ENCODE peak calls at places on chromosomes 16 and 17, in five cellular contexts. One of them, this sample, is unnamed.

GRCh38 chr17:68006797-68007196 is 10.5 kb upstream of the C17orf58 start:
- DNase-seq in activated T-cell treated with anti-CD3 and anti-CD28 coated beads for 1 hour: no peak
- DNase-seq in dorsolateral prefrontal cortex: no peak
- DNase-seq in lower lobe of right lung: peak
- DNase-seq in activated B cell treated with CpG ODN at 0.5 μM for 24 hours: no peak
- DNase-seq in this sample: no peak

GRCh38 chr16:79599256-79599836 is 1.2 kb downstream of the MAF start:
- DNase-seq in dorsolateral prefrontal cortex: no peak
- DNase-seq in activated B cell treated with CpG ODN at 0.5 μM for 24 hours: peak
- DNase-seq in activated T-cell treated with anti-CD3 and anti-CD28 coated beads for 1 hour: no peak
- DNase-seq in lower lobe of right lung: no peak
- DNase-seq in this sample: peak

GRCh38 chr17:57670769-57671545 is 74.1 kb downstream of the CCDC182 start:
- DNase-seq in activated B cell treated with CpG ODN at 0.5 μM for 24 hours: no peak
- DNase-seq in dorsolateral prefrontal cortex: no peak
- DNase-seq in lower lobe of right lung: no peak
- DNase-seq in activated T-cell treated with anti-CD3 and anti-CD28 coated beads for 1 hour: no peak
- DNase-seq in this sample: no peak

GRCh38 chr17:2954898-2955445 is 108.4 kb downstream of the OR1D5 start:
- DNase-seq in dorsolateral prefrontal cortex: no peak
- DNase-seq in activated T-cell treated with anti-CD3 and anti-CD28 coated beads for 1 hour: no peak
- DNase-seq in activated B cell treated with CpG ODN at 0.5 μM for 24 hours: no peak
- DNase-seq in lower lobe of right lung: no peak
- DNase-seq in this sample: no peak

GRCh38 chr17:29247219-29247618 is 560 bp downstream of the CRYBA1 start:
- DNase-seq in lower lobe of right lung: no peak
- DNase-seq in dorsolateral prefrontal cortex: no peak
- DNase-seq in activated B cell treated with CpG ODN at 0.5 μM for 24 hours: no peak
- DNase-seq in activated T-cell treated with anti-CD3 and anti-CD28 coated beads for 1 hour: no peak
- DNase-seq in this sample: no peak

GRCh38 chr17:82664701-82665182 is 16.5 kb upstream of the WDR45B start:
- DNase-seq in activated T-cell treated with anti-CD3 and anti-CD28 coated beads for 1 hour: no peak
- DNase-seq in activated B cell treated with CpG ODN at 0.5 μM for 24 hours: no peak
- DNase-seq in lower lobe of right lung: peak
- DNase-seq in dorsolateral prefrontal cortex: peak
- DNase-seq in this sample: no peak

GRCh38 chr17:31469959-31470358 is 78.5 kb downstream of the RAB11FIP4 start:
- DNase-seq in activated T-cell treated with anti-CD3 and anti-CD28 coated beads for 1 hour: no peak
- DNase-seq in lower lobe of right lung: no peak
- DNase-seq in activated B cell treated with CpG ODN at 0.5 μM for 24 hours: no peak
- DNase-seq in dorsolateral prefrontal cortex: no peak
- DNase-seq in this sample: no peak

GRCh38 chr16:49282690-49283375 is 1.2 kb upstream of the CBLN1 start:
- DNase-seq in activated T-cell treated with anti-CD3 and anti-CD28 coated beads for 1 hour: no peak
- DNase-seq in dorsolateral prefrontal cortex: peak
- DNase-seq in activated B cell treated with CpG ODN at 0.5 μM for 24 hours: no peak
- DNase-seq in lower lobe of right lung: no peak
- DNase-seq in this sample: no peak

GRCh38 chr16:71627631-71628236 is 1.8 kb downstream of the MARVELD3 start:
- DNase-seq in activated B cell treated with CpG ODN at 0.5 μM for 24 hours: no peak
- DNase-seq in activated T-cell treated with anti-CD3 and anti-CD28 coated beads for 1 hour: no peak
- DNase-seq in dorsolateral prefrontal cortex: no peak
- DNase-seq in lower lobe of right lung: no peak
- DNase-seq in this sample: no peak

GRCh38 chr16:69072640-69072974 is 32.8 kb upstream of the HAS3 start:
- DNase-seq in activated B cell treated with CpG ODN at 0.5 μM for 24 hours: no peak
- DNase-seq in lower lobe of right lung: no peak
- DNase-seq in activated T-cell treated with anti-CD3 and anti-CD28 coated beads for 1 hour: no peak
- DNase-seq in dorsolateral prefrontal cortex: no peak
- DNase-seq in this sample: no peak

GRCh38 chr17:38325221-38325851 is 18.4 kb downstream of the GPR179 start:
- DNase-seq in lower lobe of right lung: no peak
- DNase-seq in activated T-cell treated with anti-CD3 and anti-CD28 coated beads for 1 hour: no peak
- DNase-seq in activated B cell treated with CpG ODN at 0.5 μM for 24 hours: no peak
- DNase-seq in dorsolateral prefrontal cortex: no peak
- DNase-seq in this sample: no peak

GRCh38 chr16:84976644-84977400 is 34.5 kb downstream of the ZDHHC7 start:
- DNase-seq in activated T-cell treated with anti-CD3 and anti-CD28 coated beads for 1 hour: no peak
- DNase-seq in activated B cell treated with CpG ODN at 0.5 μM for 24 hours: no peak
- DNase-seq in dorsolateral prefrontal cortex: peak
- DNase-seq in lower lobe of right lung: peak
- DNase-seq in this sample: no peak

GRCh38 chr16:17334096-17334495 is 136.7 kb downstream of the XYLT1 start:
- DNase-seq in dorsolateral prefrontal cortex: no peak
- DNase-seq in activated T-cell treated with anti-CD3 and anti-CD28 coated beads for 1 hour: no peak
- DNase-seq in lower lobe of right lung: no peak
- DNase-seq in activated B cell treated with CpG ODN at 0.5 μM for 24 hours: no peak
- DNase-seq in this sample: no peak

GRCh38 chr17:51651513-51652298 is 391.4 kb downstream of the UTP18 start:
- DNase-seq in activated B cell treated with CpG ODN at 0.5 μM for 24 hours: no peak
- DNase-seq in lower lobe of right lung: no peak
- DNase-seq in dorsolateral prefrontal cortex: no peak
- DNase-seq in activated T-cell treated with anti-CD3 and anti-CD28 coated beads for 1 hour: no peak
- DNase-seq in this sample: no peak

GRCh38 chr17:5705081-5705875 is 121.0 kb upstream of the NLRP1 start:
- DNase-seq in dorsolateral prefrontal cortex: no peak
- DNase-seq in activated B cell treated with CpG ODN at 0.5 μM for 24 hours: no peak
- DNase-seq in lower lobe of right lung: no peak
- DNase-seq in activated T-cell treated with anti-CD3 and anti-CD28 coated beads for 1 hour: no peak
- DNase-seq in this sample: no peak

GRCh38 chr17:38605230-38605851 is 411 bp downstream of the SRCIN1 start:
- DNase-seq in dorsolateral prefrontal cortex: no peak
- DNase-seq in lower lobe of right lung: no peak
- DNase-seq in activated B cell treated with CpG ODN at 0.5 μM for 24 hours: no peak
- DNase-seq in activated T-cell treated with anti-CD3 and anti-CD28 coated beads for 1 hour: no peak
- DNase-seq in this sample: no peak

GRCh38 chr17:78448356-78448993 is 70.0 kb downstream of the PGS1 start:
- DNase-seq in lower lobe of right lung: no peak
- DNase-seq in activated T-cell treated with anti-CD3 and anti-CD28 coated beads for 1 hour: no peak
- DNase-seq in activated B cell treated with CpG ODN at 0.5 μM for 24 hours: no peak
- DNase-seq in dorsolateral prefrontal cortex: no peak
- DNase-seq in this sample: no peak

This sample was measured in substantia nigra.